ENCODE peak calls at places on chromosome 14, in six cellular contexts. S is SK-N-SH, Q is OCI-LY7, B is GM23338, O is neural progenitor cell, Y is HCT116. V is an unnamed sample.

GRCh38 chr14:59190372-59190771 is 1.9 kb downstream of the DAAM1 start:
- DNase-seq in O (peak), Y (no peak), S (peak), B (peak), Q (peak), V (peak)

GRCh38 chr14:61409782-61410181 is 88.4 kb downstream of the PRKCH start:
- DNase-seq in B (no peak), Y (no peak), S (no peak), Q (no peak), O (no peak), V (no peak)

GRCh38 chr14:39673141-39674133 is 241.2 kb upstream of the FBXO33 start:
- DNase-seq in Q (no peak), B (peak), Y (no peak), O (peak), S (no peak), V (no peak)

GRCh38 chr14:80491131-80491530 is 279.8 kb upstream of the DIO2 start:
- DNase-seq in Q (peak), O (no peak), S (no peak), B (peak), Y (no peak), V (peak)

GRCh38 chr14:73402579-73402978 is 55.8 kb downstream of the NUMB start:
- DNase-seq in Y (no peak), B (no peak), S (no peak), O (no peak), Q (no peak), V (no peak)

GRCh38 chr14:67618617-67619063 is 1.1 kb upstream of the ARG2 start:
- DNase-seq in Y (no peak), Q (peak), S (peak), O (peak), B (peak), V (peak)

GRCh38 chr14:36857136-36857535 is 195.5 kb downstream of the PAX9 start:
- DNase-seq in Y (no peak), Q (no peak), O (peak), B (peak), S (no peak), V (no peak)

GRCh38 chr14:101564819-101565698 is 3.8 kb downstream of the DIO3 start:
- DNase-seq in S (peak), B (peak), Q (no peak), O (peak), Y (no peak), V (no peak)

GRCh38 chr14:61581340-61581739 is 114.0 kb upstream of the HIF1A start:
- DNase-seq in Q (no peak), Y (no peak), S (no peak), O (no peak), B (no peak), V (no peak)

GRCh38 chr14:60590907-60591510 is 58.3 kb downstream of the SIX1 start:
- DNase-seq in S (no peak), Q (no peak), O (peak), Y (no peak), B (peak), V (no peak)

GRCh38 chr14:100476012-100476822 is 111.0 kb downstream of the BEGAIN start:
- DNase-seq in Y (peak), B (no peak), Q (no peak), S (no peak), O (no peak), V (peak)

GRCh38 chr14:55536208-55536708 is 43.7 kb upstream of the KTN1 start:
- DNase-seq in S (no peak), B (no peak), Y (no peak), O (no peak), Q (no peak), V (no peak)

GRCh38 chr14:97580923-97581495 is 783.8 kb downstream of the VRK1 start:
- DNase-seq in O (peak), Q (no peak), S (no peak), Y (no peak), B (peak), V (peak)

GRCh38 chr14:85234626-85235025 is 295.3 kb upstream of the FLRT2 start:
- DNase-seq in O (no peak), Y (no peak), Q (no peak), B (no peak), S (no peak), V (no peak)

GRCh38 chr14:55884819-55885218 is 233.4 kb upstream of the PELI2 start:
- DNase-seq in Q (no peak), Y (no peak), B (no peak), O (no peak), S (no peak), V (peak)

GRCh38 chr14:51610766-51611165 is 40.9 kb upstream of the FRMD6 start:
- DNase-seq in Q (no peak), Y (no peak), O (no peak), S (no peak), B (no peak), V (no peak)
- TF ChIP-seq EZH2phosphoT487 in Q (no peak), Y (no peak), O (no peak), S (no peak), B (no peak), V (no peak)

GRCh38 chr14:104657114-104657524 is 32.3 kb upstream of the INF2 start:
- DNase-seq in B (no peak), Y (no peak), Q (peak), O (no peak), S (peak), V (no peak)

GRCh38 chr14:104659146-104659545 is 30.3 kb upstream of the INF2 start:
- DNase-seq in O (no peak), B (no peak), Y (no peak), Q (peak), S (no peak), V (no peak)

GRCh38 chr14:104656014-104656714 is 33.3 kb upstream of the INF2 start:
- DNase-seq in Q (peak), O (no peak), B (no peak), Y (no peak), S (peak), V (no peak)

GRCh38 chr14:104658325-104658712 is 31.1 kb upstream of the INF2 start:
- DNase-seq in Q (peak), O (no peak), B (no peak), Y (no peak), S (peak), V (no peak)

DNA sequence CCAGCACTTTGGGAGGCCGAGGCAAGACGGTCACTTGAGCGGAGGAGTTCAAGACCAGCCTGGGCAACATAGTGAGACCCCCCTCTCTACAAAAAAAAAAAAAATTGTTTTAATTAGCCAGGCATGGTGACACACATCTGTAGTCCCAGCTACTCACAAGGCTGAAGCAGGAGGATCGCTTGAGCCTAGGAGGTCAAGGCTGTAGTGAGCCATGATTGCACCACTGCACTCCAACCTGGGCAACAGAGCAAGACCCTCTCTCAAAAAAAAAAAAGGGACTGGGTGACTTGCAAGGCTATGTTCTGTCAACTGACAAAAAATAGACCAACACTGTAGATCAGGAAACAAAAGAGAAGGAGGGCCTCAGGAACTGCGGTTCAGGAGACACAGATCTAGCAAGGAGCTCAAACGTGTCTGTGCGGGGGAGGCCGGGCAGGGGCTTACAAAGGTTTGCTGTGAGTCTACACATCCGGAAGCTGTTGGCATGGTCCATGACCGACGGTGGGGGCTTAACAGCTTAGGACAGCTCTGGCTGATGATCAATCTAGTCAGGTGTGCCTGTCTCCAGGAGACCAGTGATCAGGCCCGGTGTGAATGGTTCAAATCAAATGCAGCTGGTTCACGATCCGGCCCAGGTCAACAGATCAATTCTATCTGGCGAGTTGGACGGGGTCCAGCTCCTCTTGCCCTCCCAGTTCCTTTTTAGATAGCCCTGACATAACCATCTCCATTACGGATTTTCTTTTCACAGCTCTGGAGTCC is 31.7 kb upstream of the INF2 start:
- DNase-seq in Y (no peak), O (no peak), B (no peak), S (no peak), Q (peak), V (no peak)
- H3K4me2 ChIP-seq in Y (no peak), O (no peak), B (no peak), S (no peak), Q (peak), V (no peak)

GRCh38 chr14:68792022-68792829 is 641 bp downstream of the ZFP36L1 start:
- DNase-seq in S (no peak), Y (no peak), B (peak), Q (peak), O (peak), V (no peak)
- TF ChIP-seq EZH2phosphoT487 in S (no peak), Y (no peak), B (no peak), Q (no peak), O (no peak), V (peak)

GRCh38 chr14:77654001-77654431 is 37.6 kb upstream of the SPTLC2 start:
- DNase-seq in B (no peak), Y (no peak), O (peak), Q (no peak), S (no peak), V (no peak)
- H3K4me2 ChIP-seq in B (no peak), Y (no peak), O (peak), Q (no peak), S (no peak), V (no peak)

GRCh38 chr14:91352101-91352500 is 65.5 kb downstream of the CCDC88C start:
- DNase-seq in Y (no peak), O (peak), B (peak), Q (peak), S (no peak), V (no peak)

GRCh38 chr14:91356218-91356763 is 61.3 kb downstream of the CCDC88C start:
- DNase-seq in Q (peak), S (no peak), O (no peak), Y (no peak), B (no peak), V (no peak)

GRCh38 chr14:91354979-91355685 is 62.5 kb downstream of the CCDC88C start:
- DNase-seq in O (peak), S (peak), Y (no peak), B (peak), Q (peak), V (no peak)

GRCh38 chr14:91352696-91353692 is 64.6 kb downstream of the CCDC88C start:
- DNase-seq in Y (no peak), O (peak), S (no peak), B (no peak), Q (peak), V (no peak)

DNA sequence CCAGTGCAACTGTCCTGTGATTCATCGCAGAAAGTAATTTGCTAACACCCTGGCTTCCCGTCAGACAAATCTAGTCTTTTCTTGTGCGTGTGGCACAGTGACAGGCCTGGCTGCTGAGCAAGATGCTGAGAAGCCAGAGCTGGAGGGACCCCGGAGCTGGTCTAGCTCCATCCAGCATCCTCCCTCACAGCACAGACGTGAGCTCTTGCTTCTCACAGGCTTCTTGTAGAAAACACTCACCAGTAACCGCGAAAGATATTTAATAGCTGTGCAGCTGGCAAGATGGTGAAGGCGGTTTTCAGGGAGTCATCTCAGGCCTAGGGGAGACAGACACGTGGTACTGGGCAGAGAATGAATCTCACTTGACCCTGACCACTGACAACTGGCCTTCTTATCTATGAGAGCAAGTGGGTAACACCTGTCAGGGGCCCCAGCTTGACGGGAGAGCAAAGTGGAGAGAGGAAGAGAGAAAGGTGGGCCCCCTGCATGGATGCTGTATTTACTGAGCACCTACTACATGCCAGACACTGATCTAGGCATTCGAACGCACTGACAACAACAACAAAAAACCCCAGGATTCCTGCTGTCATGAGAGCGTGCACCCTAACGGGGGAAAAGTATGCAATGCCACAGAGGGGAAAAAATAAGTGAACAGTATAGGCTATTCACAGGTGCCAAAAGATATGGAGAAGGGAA is 63.3 kb downstream of the CCDC88C start:
- DNase-seq in Y (no peak), O (no peak), Q (peak), B (no peak), S (no peak), V (no peak)
- TF ChIP-seq EZH2phosphoT487 in Y (no peak), O (no peak), Q (no peak), B (no peak), S (no peak), V (no peak)

GRCh38 chr14:89293349-89293916 is 123.6 kb downstream of the FOXN3 start:
- DNase-seq in Y (no peak), B (peak), O (no peak), Q (no peak), S (no peak), V (no peak)
- H3K4me2 ChIP-seq in Y (no peak), B (peak), O (peak), Q (no peak), S (no peak), V (no peak)

GRCh38 chr14:90807060-90807459 is 9.2 kb downstream of the TTC7B start:
- DNase-seq in Y (no peak), O (no peak), Q (no peak), S (no peak), B (no peak), V (no peak)

GRCh38 chr14:90809530-90810312 is 6.5 kb downstream of the TTC7B start:
- DNase-seq in S (no peak), Q (no peak), O (no peak), B (no peak), Y (no peak), V (no peak)

GRCh38 chr14:90810808-90811207 is 5.4 kb downstream of the TTC7B start:
- DNase-seq in S (no peak), O (no peak), Y (no peak), B (no peak), Q (no peak), V (no peak)

GRCh38 chr14:90811641-90812040 is 4.6 kb downstream of the TTC7B start:
- DNase-seq in Y (no peak), O (peak), B (no peak), S (no peak), Q (no peak), V (no peak)

DNA sequence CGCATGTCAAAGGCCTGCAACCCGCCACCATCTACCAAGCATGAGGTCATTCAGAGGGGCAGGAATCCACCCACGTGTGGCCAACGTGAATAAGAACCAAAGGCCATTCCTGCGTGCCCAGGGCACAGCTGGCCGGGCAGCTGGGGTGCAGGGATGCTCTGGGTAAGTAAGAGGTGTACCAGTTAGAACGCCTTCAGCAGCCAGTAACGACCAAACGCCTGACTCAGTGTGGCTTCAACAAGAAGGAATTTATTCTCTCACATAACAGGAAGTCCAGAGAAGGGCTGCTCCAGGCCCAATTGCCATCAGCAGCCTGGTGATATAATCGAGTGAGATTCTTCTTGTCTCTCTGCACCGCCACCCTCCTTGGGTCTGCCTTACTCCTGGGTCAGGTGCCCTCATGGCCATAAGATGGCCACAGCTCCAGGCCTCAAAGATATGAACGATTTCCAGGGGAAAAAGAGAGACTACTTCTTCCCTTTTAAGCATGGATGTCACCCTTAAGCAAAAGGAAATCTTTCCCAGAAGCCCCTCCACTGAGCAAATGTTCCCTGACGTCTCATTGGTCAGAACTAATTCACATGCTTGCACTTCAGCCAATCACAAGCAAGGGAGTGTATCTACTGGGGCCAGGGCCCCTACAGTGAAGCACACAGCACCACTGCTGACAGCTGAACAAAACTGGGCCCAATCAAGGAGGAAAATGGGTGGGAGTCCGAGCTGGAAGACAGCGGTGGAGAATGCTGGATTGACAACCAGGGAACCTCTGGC is 7.3 kb downstream of the TTC7B start:
- DNase-seq in O (no peak), S (no peak), Q (no peak), Y (no peak), B (no peak), V (no peak)
- TF ChIP-seq EZH2phosphoT487 in O (no peak), S (no peak), Q (no peak), Y (no peak), B (no peak), V (no peak)

GRCh38 chr14:34501997-34502396 is 37.5 kb downstream of the EAPP start:
- DNase-seq in O (no peak), S (no peak), Q (no peak), Y (no peak), B (no peak), V (no peak)
- H3K4me2 ChIP-seq in O (no peak), S (peak), Q (no peak), Y (no peak), B (peak), V (no peak)

DNA sequence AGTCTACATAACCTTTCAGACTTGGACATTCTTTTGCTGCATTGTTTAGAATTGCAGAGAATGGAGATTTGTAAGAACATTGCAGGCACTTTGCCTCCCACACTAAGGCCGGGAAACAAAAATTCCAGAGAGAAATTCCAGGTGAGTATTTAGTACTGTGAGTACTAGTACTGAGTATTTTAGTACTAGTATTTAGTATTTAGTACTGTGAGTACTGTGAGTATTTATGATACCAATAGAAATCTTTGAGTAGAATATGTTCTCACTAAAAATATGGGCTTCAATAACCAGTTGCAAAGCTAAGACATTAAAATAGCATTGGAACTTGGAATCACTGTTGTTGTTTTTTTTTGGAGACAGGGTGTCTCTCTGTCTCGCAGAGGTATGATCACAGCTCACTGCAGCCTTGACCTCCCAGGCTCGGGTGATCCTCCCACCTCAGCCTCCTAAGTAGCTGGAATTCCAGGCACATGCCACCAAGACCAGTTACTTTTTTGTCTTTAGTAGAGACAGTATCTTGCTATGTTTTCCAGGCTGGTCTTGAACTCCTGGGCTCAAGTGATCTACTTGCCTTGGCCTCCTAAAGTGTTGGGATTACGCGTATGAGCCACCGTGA is 5.3 kb upstream of the HAUS4 start:
- DNase-seq in Q (no peak), Y (no peak), S (no peak), B (no peak), O (no peak), V (no peak)
- TF ChIP-seq EZH2phosphoT487 in Q (no peak), Y (no peak), S (no peak), B (no peak), O (no peak), V (no peak)

GRCh38 chr14:51018521-51018920 is 74.2 kb upstream of the PYGL start:
- DNase-seq in Y (no peak), S (no peak), O (no peak), B (no peak), Q (no peak), V (no peak)
- H3K4me2 ChIP-seq in Y (no peak), S (peak), O (no peak), B (no peak), Q (no peak), V (no peak)

V was measured in hepatocyte.